ENCODE peak calls at places on chromosomes 6 and 20, in four cellular contexts. Q is IMR-90, O is H1, L is H9. R is an unnamed sample.

GRCh38 chr6:15491255-15491985 is 171.4 kb downstream of the DTNBP1 start:
- DNase-seq in O (peak), L (peak), Q (peak), R (peak)

GRCh38 chr6:148716811-148717210 is 30.0 kb upstream of the UST start:
- DNase-seq in L (no peak), Q (no peak), O (no peak), R (no peak)

GRCh38 chr6:167420858-167421766 is 96.2 kb downstream of the TTLL2 start:
- DNase-seq in O (peak), Q (no peak), L (peak), R (no peak)

GRCh38 chr6:16276991-16277981 is 38.9 kb downstream of the GMPR start:
- DNase-seq in O (peak), Q (peak), L (peak), R (peak)

GRCh38 chr20:32599783-32600340 is 14.7 kb upstream of the NOL4L start:
- DNase-seq in L (no peak), O (no peak), Q (no peak), R (no peak)

GRCh38 chr6:33731751-33732282 is 14.9 kb downstream of the IP6K3 start:
- DNase-seq in Q (no peak), L (no peak), O (no peak), R (no peak)

GRCh38 chr6:114253431-114253830 is 89.4 kb downstream of the HS3ST5 start:
- DNase-seq in Q (no peak), O (no peak), L (no peak), R (no peak)

GRCh38 chr6:136011475-136011874 is 160.0 kb downstream of the PDE7B start:
- DNase-seq in L (no peak), O (no peak), Q (peak), R (peak)

GRCh38 chr6:11161031-11161966 is 49.8 kb upstream of the ERVFRD-1 start:
- DNase-seq in Q (peak), O (no peak), L (no peak), R (no peak)

GRCh38 chr20:13422637-13423036 is 201.6 kb downstream of the ISM1 start:
- DNase-seq in O (no peak), L (no peak), Q (peak), R (no peak)

GRCh38 chr6:164085086-164085485 is 670.6 kb downstream of the QKI start:
- DNase-seq in O (no peak), L (no peak), Q (no peak), R (no peak)

GRCh38 chr6:18155864-18156396 is 708 bp downstream of the KDM1B start:
- DNase-seq in L (peak), O (peak), Q (peak), R (peak)

GRCh38 chr6:40138273-40138720 is 204.0 kb upstream of the MOCS1 start:
- DNase-seq in L (no peak), Q (no peak), O (no peak), R (no peak)

GRCh38 chr20:39904713-39905112 is 784.3 kb downstream of the MAFB start:
- DNase-seq in Q (no peak), L (no peak), O (no peak), R (no peak)

GRCh38 chr6:168057836-168058235 is 21.2 kb downstream of the FRMD1 start:
- DNase-seq in O (no peak), L (no peak), Q (no peak), R (no peak)

GRCh38 chr20:7195704-7196103 is 428.2 kb downstream of the BMP2 start:
- DNase-seq in O (no peak), Q (no peak), L (no peak), R (peak)

GRCh38 chr20:7760261-7761048 is 179.8 kb downstream of the HAO1 start:
- DNase-seq in Q (no peak), O (no peak), L (no peak), R (peak)

GRCh38 chr6:97978855-97979271 is 695.8 kb upstream of the MMS22L start:
- DNase-seq in Q (no peak), L (peak), O (peak), R (peak)

GRCh38 chr6:14396826-14397517 is 279.4 kb downstream of the CD83 start:
- DNase-seq in L (peak), Q (peak), O (peak), R (peak)

GRCh38 chr20:10793741-10794140 is 119.9 kb upstream of the JAG1 start:
- DNase-seq in O (peak), Q (no peak), L (peak), R (no peak)

GRCh38 chr6:55410674-55411073 is 83.4 kb downstream of the GFRAL start:
- DNase-seq in O (no peak), L (no peak), Q (no peak), R (no peak)

GRCh38 chr6:30818426-30818841 is 65.9 kb upstream of the DDR1 start:
- DNase-seq in L (no peak), O (no peak), Q (peak), R (no peak)

GRCh38 chr20:51758978-51759544 is 9.1 kb downstream of the ATP9A start:
- DNase-seq in L (no peak), Q (no peak), O (no peak), R (no peak)

GRCh38 chr6:42493914-42494539 is 42.3 kb upstream of the TRERF1 start:
- DNase-seq in Q (no peak), L (no peak), O (no peak), R (no peak)

GRCh38 chr20:21125072-21125848 is 622 bp upstream of the KIZ start:
- DNase-seq in Q (peak), L (no peak), O (no peak), R (peak)

GRCh38 chr6:35354361-35355135 is 12.2 kb downstream of the PPARD start:
- DNase-seq in O (no peak), Q (peak), L (no peak), R (no peak)

GRCh38 chr20:12570371-12570770 is 438.4 kb upstream of the SPTLC3 start:
- DNase-seq in Q (no peak), O (peak), L (peak), R (peak)

GRCh38 chr20:25191689-25192088 is 3.8 kb upstream of the ENTPD6 start:
- DNase-seq in L (no peak), O (no peak), Q (no peak), R (no peak)

GRCh38 chr6:14770572-14770971 is 475.3 kb upstream of the JARID2 start:
- DNase-seq in O (no peak), L (no peak), Q (peak), R (no peak)

GRCh38 chr20:44008806-44009678 is 94.4 kb downstream of the TOX2 start:
- DNase-seq in O (no peak), Q (no peak), L (no peak), R (no peak)

GRCh38 chr6:35451354-35452185 is 568 bp upstream of the FANCE start:
- DNase-seq in Q (no peak), L (no peak), O (no peak), R (no peak)

GRCh38 chr6:92047886-92048285 is 1371.5 kb downstream of the EPHA7 start:
- DNase-seq in Q (no peak), O (no peak), L (no peak), R (no peak)

GRCh38 chr20:46740214-46740609 is 30.8 kb downstream of the SLC2A10 start:
- DNase-seq in O (no peak), L (no peak), Q (no peak), R (no peak)

GRCh38 chr20:23857954-23858565 is 21.5 kb downstream of the CST5 start:
- DNase-seq in L (peak), Q (no peak), O (no peak), R (peak)

GRCh38 chr20:58497076-58497665 is 18.0 kb downstream of the APCDD1L start:
- DNase-seq in O (no peak), Q (no peak), L (peak), R (no peak)

GRCh38 chr6:68082086-68082485 is 553.0 kb upstream of the ADGRB3 start:
- DNase-seq in L (no peak), O (no peak), Q (no peak), R (no peak)

GRCh38 chr6:491233-491632 is 99.7 kb downstream of the IRF4 start:
- DNase-seq in L (no peak), Q (no peak), O (no peak), R (no peak)

GRCh38 chr6:38209291-38209865 is 389.9 kb downstream of the ZFAND3 start:
- DNase-seq in Q (peak), O (no peak), L (no peak), R (no peak)

GRCh38 chr20:55205684-55206083 is 730.3 kb downstream of the DOK5 start:
- DNase-seq in Q (no peak), O (no peak), L (no peak), R (no peak)

GRCh38 chr20:38173237-38174156 is 8.4 kb upstream of the TGM2 start:
- DNase-seq in Q (peak), O (no peak), L (no peak), R (no peak)
- H2AK5ac ChIP-seq in Q (peak), O (no peak), L (no peak), R (no peak)

DNA sequence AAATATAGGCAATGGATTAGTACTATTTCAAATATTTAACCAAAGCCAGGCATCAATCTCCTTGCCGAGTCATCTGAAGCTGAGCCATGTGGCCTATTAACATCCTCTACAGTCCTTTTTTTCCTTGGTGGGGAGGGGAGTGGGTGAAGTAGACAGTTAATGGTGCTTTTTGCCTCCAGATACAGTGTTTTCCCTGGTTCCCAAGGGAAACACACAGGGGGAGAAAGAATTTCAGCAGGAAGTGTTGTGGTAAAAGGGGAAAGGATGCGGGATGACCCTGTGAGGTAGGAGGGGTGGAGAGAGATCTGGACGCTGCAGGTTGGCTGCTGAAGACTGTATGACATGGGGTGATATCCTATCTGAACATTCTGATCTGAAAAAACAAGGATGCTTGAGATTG is 9.6 kb downstream of the CLDN20 start:
- DNase-seq in O (no peak), Q (peak), L (peak), R (peak)
- H3K56ac ChIP-seq in O (no peak), Q (peak), L (no peak), R (no peak)

GRCh38 chr20:45300961-45301360 is 5.7 kb upstream of the RBPJL start:
- DNase-seq in L (peak), O (peak), Q (peak), R (peak)
- H4K5ac ChIP-seq in L (no peak), O (no peak), Q (no peak), R (no peak)

GRCh38 chr6:5083307-5083583 is 1.9 kb upstream of the PPP1R3G start:
- DNase-seq in L (no peak), O (no peak), Q (no peak), R (no peak)

GRCh38 chr6:5084787-5085637 is at the start of gene PPP1R3G:
- DNase-seq in L (peak), Q (peak), O (peak), R (peak)

GRCh38 chr6:5083813-5084191 is 1.3 kb upstream of the PPP1R3G start:
- DNase-seq in Q (no peak), O (no peak), L (no peak), R (no peak)

GRCh38 chr6:5085638-5086293 is 625 bp downstream of the PPP1R3G start:
- DNase-seq in Q (peak), O (peak), L (peak), R (peak)

GRCh38 chr6:5084192-5084786 is 852 bp upstream of the PPP1R3G start:
- DNase-seq in O (no peak), Q (no peak), L (no peak), R (no peak)
- H2AK5ac ChIP-seq in O (no peak), Q (no peak), L (no peak), R (no peak)

DNA sequence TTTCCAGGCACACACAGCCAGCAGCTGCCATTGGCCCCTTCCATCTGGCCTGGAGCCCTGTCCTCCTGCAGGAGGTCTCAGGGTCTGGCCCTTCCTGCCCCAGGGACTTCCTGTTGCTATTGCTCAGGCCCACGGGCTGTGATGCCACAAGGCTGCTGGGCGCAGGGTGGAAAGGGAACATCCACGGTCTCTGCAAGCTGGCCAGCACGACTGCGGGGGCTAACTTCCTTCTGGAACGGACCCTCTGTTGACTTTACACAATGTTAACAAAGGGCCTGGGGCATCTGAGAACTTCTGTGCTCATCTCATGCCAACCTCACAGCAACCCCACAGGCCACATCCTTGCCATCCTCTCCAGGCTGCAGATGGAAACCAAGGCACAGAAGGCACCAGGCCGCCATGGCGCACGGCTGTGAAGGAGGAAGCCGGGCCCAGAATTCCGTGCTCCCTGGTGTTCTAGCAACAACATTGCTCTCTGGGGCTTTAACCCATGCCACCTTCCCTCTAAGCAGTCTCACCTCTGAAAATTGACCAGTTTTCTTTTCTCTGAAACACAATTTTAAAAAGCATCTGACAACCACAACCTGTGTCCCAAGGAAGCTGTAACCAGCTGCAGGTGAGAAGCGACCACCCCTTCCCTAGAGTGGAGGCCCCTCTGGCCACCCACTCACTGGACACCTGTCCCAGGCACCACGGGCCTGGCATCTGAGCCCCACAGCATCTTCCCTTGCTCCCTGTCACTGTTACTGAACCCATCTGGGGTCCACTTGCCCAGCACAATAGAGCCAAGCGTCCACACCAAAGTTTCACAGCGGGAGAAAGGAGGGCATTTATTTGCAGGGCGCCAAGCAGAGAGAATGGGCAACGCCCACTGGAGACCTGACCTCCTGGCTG is 261.3 kb downstream of the CDH4 start:
- DNase-seq in Q (no peak), O (no peak), L (no peak), R (no peak)
- H3K56ac ChIP-seq in Q (no peak), O (no peak), L (no peak), R (no peak)

GRCh38 chr6:142728367-142728766 is 216.6 kb downstream of the HIVEP2 start:
- DNase-seq in O (no peak), L (no peak), Q (no peak), R (no peak)

GRCh38 chr6:142728910-142729481 is 216.0 kb downstream of the HIVEP2 start:
- DNase-seq in O (no peak), Q (peak), L (no peak), R (peak)

GRCh38 chr6:142732790-142733189 is 212.2 kb downstream of the HIVEP2 start:
- DNase-seq in O (no peak), L (no peak), Q (no peak), R (no peak)

GRCh38 chr6:142729618-142730017 is 215.4 kb downstream of the HIVEP2 start:
- DNase-seq in O (no peak), L (no peak), Q (no peak), R (no peak)

GRCh38 chr6:142731611-142732010 is 213.4 kb downstream of the HIVEP2 start:
- DNase-seq in L (no peak), Q (no peak), O (no peak), R (no peak)
- H4K5ac ChIP-seq in L (no peak), Q (no peak), O (no peak), R (no peak)

DNA sequence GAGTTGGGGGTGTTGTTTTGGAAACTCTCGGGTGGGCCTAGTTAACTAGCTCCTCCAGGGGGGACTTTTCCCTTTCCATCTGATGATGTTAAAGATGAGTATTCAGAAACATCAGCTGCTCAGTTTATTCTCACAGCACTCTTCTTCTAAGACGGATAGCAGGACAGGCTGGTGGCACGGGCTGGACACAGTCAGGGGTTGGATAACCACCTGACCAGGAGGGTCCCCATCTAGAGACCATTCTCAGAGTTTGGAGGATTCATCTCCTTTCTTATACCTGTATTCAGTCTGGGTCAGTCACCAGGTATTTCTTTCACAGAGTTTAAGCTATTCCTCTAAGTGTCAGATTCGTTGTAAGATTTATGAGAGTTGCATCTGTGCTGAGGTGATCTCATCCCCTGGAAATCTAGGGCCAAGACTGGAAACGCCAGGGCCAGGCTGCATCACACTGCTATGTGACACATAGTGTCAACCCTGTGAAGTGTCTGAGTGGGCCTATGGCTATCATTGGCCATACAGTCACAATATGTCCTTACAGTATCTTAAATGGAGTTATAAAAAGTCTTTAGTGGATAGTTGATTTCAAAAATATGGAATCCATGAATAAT is 111.7 kb downstream of the FAM50B start:
- DNase-seq in L (no peak), O (no peak), Q (peak), R (no peak)
- H2AK5ac ChIP-seq in L (no peak), O (no peak), Q (peak), R (no peak)

GRCh38 chr20:41601742-41602141 is 16.4 kb downstream of the CHD6 start:
- DNase-seq in O (peak), L (no peak), Q (no peak), R (no peak)
- H3K56ac ChIP-seq in O (no peak), L (no peak), Q (no peak), R (no peak)

GRCh38 chr20:19738936-19739335 is 19.1 kb upstream of the RIN2 start:
- DNase-seq in Q (no peak), L (no peak), O (no peak), R (no peak)
- H4K5ac ChIP-seq in Q (no peak), L (no peak), O (no peak), R (no peak)

DNA sequence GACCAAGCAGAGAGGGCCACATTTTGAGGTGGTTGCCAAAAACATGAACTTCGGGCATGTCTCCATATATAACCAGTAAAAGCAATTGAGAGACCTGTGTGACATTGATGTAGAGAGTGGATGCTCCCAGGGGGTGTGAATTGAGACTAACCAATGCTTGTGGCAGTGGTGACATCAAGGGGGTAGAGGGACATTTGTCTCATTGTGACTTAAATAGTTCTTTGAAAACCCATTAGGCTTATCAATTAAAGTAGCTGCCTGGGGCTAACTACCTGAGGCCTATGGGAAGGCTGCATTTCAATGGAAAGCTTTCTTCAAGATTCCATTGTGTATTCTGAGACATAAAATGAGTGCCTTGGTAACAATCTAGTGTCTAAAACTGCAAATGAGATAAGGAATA is 82.1 kb upstream of the FABP7 start:
- DNase-seq in Q (no peak), L (no peak), O (no peak), R (peak)
- H2AK5ac ChIP-seq in Q (peak), L (no peak), O (no peak), R (no peak)

R was measured in mesendoderm.